ENCODE peak calls at places on chromosomes 3 and 15, in five cellular contexts. L, H, X, P and Y are unnamed samples.

GRCh38 chr15:100230784-100231183 is 111.0 kb downstream of the ADAMTS17 start:
- DNase-seq in L (no peak), H (peak), X (no peak), P (no peak), Y (no peak)

GRCh38 chr15:89893027-89893426 is 767 bp downstream of the AP3S2 start:
- DNase-seq in L (no peak), H (no peak), X (no peak), P (no peak), Y (no peak)

GRCh38 chr3:108528459-108529231 is 18.2 kb upstream of the MYH15 start:
- DNase-seq in L (no peak), H (no peak), X (peak), P (no peak), Y (peak)

GRCh38 chr3:126541628-126542339 is 16.9 kb downstream of the C3orf22 start:
- DNase-seq in L (peak), H (peak), X (no peak), P (no peak), Y (no peak)

GRCh38 chr3:186665484-186666188 is at the start of gene HRG:
- DNase-seq in L (no peak), H (no peak), X (no peak), P (peak), Y (no peak)

GRCh38 chr3:97952280-97952679 is 20.0 kb downstream of the RIOX2 start:
- DNase-seq in L (no peak), H (peak), X (no peak), P (no peak), Y (no peak)

GRCh38 chr3:146470424-146470990 is 1.1 kb upstream of the PLSCR2 start:
- DNase-seq in L (no peak), H (peak), X (no peak), P (no peak), Y (no peak)

GRCh38 chr3:49500408-49501257 is 30.6 kb downstream of the DAG1 start:
- DNase-seq in L (no peak), H (peak), X (no peak), P (peak), Y (no peak)

GRCh38 chr15:77069521-77070121 is 1.3 kb downstream of the TSPAN3 start:
- DNase-seq in L (no peak), H (peak), X (no peak), P (no peak), Y (no peak)

GRCh38 chr3:177050466-177051237 is 146.6 kb downstream of the TBL1XR1 start:
- DNase-seq in L (no peak), H (no peak), X (no peak), P (no peak), Y (no peak)

GRCh38 chr3:125189378-125190165 is 23.0 kb downstream of the SLC12A8 start:
- DNase-seq in L (no peak), H (no peak), X (no peak), P (no peak), Y (no peak)

GRCh38 chr3:52682016-52682415 is 3.7 kb downstream of the PBRM1 start:
- DNase-seq in L (no peak), H (no peak), X (no peak), P (peak), Y (no peak)

GRCh38 chr15:99956820-99957641 is 223.8 kb upstream of the LYSMD4 start:
- DNase-seq in L (peak), H (peak), X (no peak), P (no peak), Y (peak)

GRCh38 chr3:142850395-142851023 is 38.4 kb downstream of the PCOLCE2 start:
- DNase-seq in L (no peak), H (no peak), X (no peak), P (no peak), Y (no peak)

GRCh38 chr15:36643551-36643950 is 64.1 kb downstream of the CDIN1 start:
- DNase-seq in L (no peak), H (no peak), X (no peak), P (no peak), Y (no peak)

GRCh38 chr3:154779571-154779970 is 300.5 kb upstream of the MME start:
- DNase-seq in L (no peak), H (no peak), X (no peak), P (no peak), Y (no peak)

GRCh38 chr3:38573606-38574005 is 75.9 kb downstream of the SCN5A start:
- DNase-seq in L (peak), H (no peak), X (no peak), P (peak), Y (no peak)

GRCh38 chr3:108006077-108006675 is 84.7 kb downstream of the CD47 start:
- DNase-seq in L (no peak), H (peak), X (no peak), P (peak), Y (no peak)

GRCh38 chr15:39511915-39512260 is 69.0 kb upstream of the THBS1 start:
- DNase-seq in L (no peak), H (peak), X (no peak), P (no peak), Y (no peak)

GRCh38 chr15:101201411-101202174 is 50.3 kb downstream of the CHSY1 start:
- DNase-seq in L (peak), H (peak), X (no peak), P (no peak), Y (no peak)

GRCh38 chr3:15102256-15102655 is 3.3 kb upstream of the RBSN start:
- DNase-seq in L (peak), H (peak), X (no peak), P (peak), Y (no peak)

GRCh38 chr3:133894334-133895207 is 1.1 kb downstream of the RAB6B start:
- DNase-seq in L (no peak), H (no peak), X (peak), P (no peak), Y (no peak)

GRCh38 chr15:67570875-67571642 is 28.6 kb downstream of the MAP2K5 start:
- DNase-seq in L (no peak), H (no peak), X (no peak), P (no peak), Y (no peak)

GRCh38 chr3:78066287-78066686 is 1026.4 kb downstream of the ROBO2 start:
- DNase-seq in L (no peak), H (no peak), X (no peak), P (no peak), Y (no peak)

GRCh38 chr3:114643342-114643741 is 349.5 kb downstream of the TIGIT start:
- DNase-seq in L (no peak), H (no peak), X (no peak), P (no peak), Y (no peak)

GRCh38 chr3:188269040-188269439 is 115.1 kb downstream of the LPP start:
- DNase-seq in L (no peak), H (no peak), X (no peak), P (no peak), Y (no peak)
- TF ChIP-seq CTCF in L (no peak), H (no peak), X (no peak), P (no peak), Y (no peak)

GRCh38 chr3:56937580-56937979 is 122.9 kb upstream of the SPATA12 start:
- DNase-seq in L (no peak), H (no peak), X (no peak), P (no peak), Y (no peak)
- TF ChIP-seq CTCF in L (no peak), H (no peak), X (no peak), P (no peak), Y (no peak)

DNA sequence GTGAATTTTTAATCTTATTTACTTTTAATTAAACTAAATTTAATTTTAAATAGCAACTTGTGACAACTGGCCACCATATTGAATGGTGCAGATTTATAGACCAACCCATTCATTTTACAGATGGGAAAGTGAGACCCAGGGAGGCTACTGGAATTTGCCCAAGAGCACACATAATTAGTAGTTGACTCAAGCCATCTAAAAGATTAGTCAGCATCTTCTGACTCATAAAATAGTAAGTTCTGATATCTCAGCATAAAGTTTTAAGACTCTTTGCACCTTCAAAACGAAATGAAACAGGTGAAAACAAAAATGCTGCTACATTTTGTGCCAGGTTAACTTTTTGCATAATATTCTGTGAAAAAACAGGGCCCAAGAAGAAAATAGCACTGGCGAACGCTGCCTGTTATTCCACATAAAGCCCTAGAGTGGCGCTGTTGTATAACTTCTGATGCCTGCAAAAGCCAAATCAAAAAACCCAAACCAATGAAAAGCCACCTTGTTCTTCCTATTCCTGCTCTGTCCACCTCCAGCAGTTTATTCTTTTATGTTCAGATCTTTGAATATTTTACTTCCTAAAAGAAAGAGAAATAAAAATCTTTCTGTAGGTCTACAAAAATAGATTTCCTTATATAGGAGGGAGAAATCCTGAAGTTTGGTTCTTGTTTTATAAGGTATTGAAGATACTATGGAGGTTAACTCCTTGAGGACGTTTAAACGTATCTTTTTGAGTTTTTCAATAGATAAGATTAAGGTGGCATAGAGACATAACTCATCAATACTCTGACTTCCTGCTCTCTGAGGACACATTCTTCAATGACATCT is 62.8 kb downstream of the OTOL1 start:
- DNase-seq in L (no peak), H (no peak), X (no peak), P (no peak), Y (peak)
- TF ChIP-seq CTCF in L (peak), H (peak), X (peak), P (peak), Y (peak)

DNA sequence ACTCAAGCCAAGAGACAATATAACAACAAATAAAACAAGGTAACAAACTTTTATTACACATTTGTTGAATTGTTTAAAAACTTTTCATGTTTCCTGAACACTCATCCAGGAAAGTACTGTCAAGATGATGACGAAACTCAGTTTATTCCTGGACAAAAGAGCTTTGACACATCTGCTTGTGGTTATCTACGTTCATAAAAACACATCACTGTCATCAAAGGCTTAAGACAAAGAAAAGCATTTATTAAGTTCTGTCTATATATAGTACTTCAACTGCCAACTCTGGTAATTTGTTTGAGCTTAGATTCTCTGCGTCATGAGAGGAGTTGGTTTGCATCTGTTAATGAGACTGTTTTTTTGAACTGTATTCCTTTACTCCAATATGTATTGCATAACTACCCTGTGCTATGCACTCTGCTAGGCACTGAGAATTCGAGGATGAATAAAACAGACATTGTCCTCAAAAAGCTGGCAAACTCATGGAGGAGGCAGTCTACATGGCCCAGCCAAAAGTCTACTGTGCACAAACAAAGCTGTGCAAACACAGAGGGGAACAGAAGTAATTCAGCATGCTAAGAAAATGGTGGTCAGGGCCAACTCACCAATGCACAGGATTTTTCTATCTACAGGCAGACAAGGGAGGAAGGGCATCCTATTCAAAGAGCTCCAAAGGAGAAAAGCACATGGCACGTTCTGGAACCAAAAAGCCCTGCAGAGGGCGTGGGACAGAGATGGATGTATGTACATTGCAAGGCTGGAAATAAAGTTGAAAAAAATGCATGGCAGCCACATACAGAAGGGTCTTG is 21.5 kb downstream of the PLD1 start:
- DNase-seq in L (no peak), H (no peak), X (no peak), P (no peak), Y (no peak)
- TF ChIP-seq CTCF in L (no peak), H (no peak), X (no peak), P (no peak), Y (no peak)